ENCODE peak calls at places on chromosomes 12 and 14, in ten cellular contexts. One of them, this sample, is unnamed.

GRCh38 chr12:50185496-50185895 is 18.3 kb upstream of the CERS5 start:
- ATAC-seq in foreskin keratinocyte: no peak
- ATAC-seq in psoas muscle: no peak
- ATAC-seq in Panc1: no peak
- ATAC-seq in activated CD8-positive, alpha-beta T cell treated with anti-CD3 and anti-CD28 coated beads for 36 hours: no peak
- ATAC-seq in lower lobe of right lung: no peak
- ATAC-seq in heart left ventricle: no peak
- ATAC-seq in DND-41: no peak
- ATAC-seq in pancreas: no peak
- ATAC-seq in upper lobe of right lung: no peak
- ATAC-seq in this sample: no peak

GRCh38 chr12:124771462-124772361 is 92.0 kb downstream of the SCARB1 start:
- ATAC-seq in foreskin keratinocyte: peak
- ATAC-seq in psoas muscle: peak
- ATAC-seq in Panc1: peak
- ATAC-seq in activated CD8-positive, alpha-beta T cell treated with anti-CD3 and anti-CD28 coated beads for 36 hours: peak
- ATAC-seq in lower lobe of right lung: peak
- ATAC-seq in heart left ventricle: peak
- ATAC-seq in DND-41: peak
- ATAC-seq in pancreas: peak
- ATAC-seq in upper lobe of right lung: peak
- ATAC-seq in this sample: peak

GRCh38 chr14:61350427-61350826 is 29.0 kb downstream of the PRKCH start:
- ATAC-seq in foreskin keratinocyte: no peak
- ATAC-seq in psoas muscle: no peak
- ATAC-seq in Panc1: no peak
- ATAC-seq in activated CD8-positive, alpha-beta T cell treated with anti-CD3 and anti-CD28 coated beads for 36 hours: peak
- ATAC-seq in lower lobe of right lung: no peak
- ATAC-seq in heart left ventricle: no peak
- ATAC-seq in DND-41: peak
- ATAC-seq in pancreas: no peak
- ATAC-seq in upper lobe of right lung: no peak
- ATAC-seq in this sample: no peak

GRCh38 chr14:24943024-24943423 is 106.9 kb downstream of the STXBP6 start:
- ATAC-seq in foreskin keratinocyte: no peak
- ATAC-seq in psoas muscle: peak
- ATAC-seq in Panc1: no peak
- ATAC-seq in activated CD8-positive, alpha-beta T cell treated with anti-CD3 and anti-CD28 coated beads for 36 hours: no peak
- ATAC-seq in lower lobe of right lung: no peak
- ATAC-seq in heart left ventricle: peak
- ATAC-seq in DND-41: no peak
- ATAC-seq in pancreas: no peak
- ATAC-seq in upper lobe of right lung: no peak
- ATAC-seq in this sample: peak

GRCh38 chr12:66516133-66516532 is 162.7 kb downstream of the GRIP1 start:
- ATAC-seq in foreskin keratinocyte: no peak
- ATAC-seq in psoas muscle: no peak
- ATAC-seq in Panc1: no peak
- ATAC-seq in activated CD8-positive, alpha-beta T cell treated with anti-CD3 and anti-CD28 coated beads for 36 hours: no peak
- ATAC-seq in lower lobe of right lung: no peak
- ATAC-seq in heart left ventricle: no peak
- ATAC-seq in DND-41: no peak
- ATAC-seq in pancreas: no peak
- ATAC-seq in upper lobe of right lung: no peak
- ATAC-seq in this sample: no peak

GRCh38 chr14:45267084-45267483 is 14.1 kb upstream of the MIS18BP1 start:
- ATAC-seq in foreskin keratinocyte: no peak
- ATAC-seq in psoas muscle: peak
- ATAC-seq in Panc1: no peak
- ATAC-seq in activated CD8-positive, alpha-beta T cell treated with anti-CD3 and anti-CD28 coated beads for 36 hours: no peak
- ATAC-seq in lower lobe of right lung: no peak
- ATAC-seq in heart left ventricle: peak
- ATAC-seq in DND-41: no peak
- ATAC-seq in pancreas: no peak
- ATAC-seq in upper lobe of right lung: no peak
- ATAC-seq in this sample: no peak

GRCh38 chr12:133201888-133202287 is 20.6 kb downstream of the ZNF268 start:
- ATAC-seq in foreskin keratinocyte: no peak
- ATAC-seq in psoas muscle: no peak
- ATAC-seq in Panc1: no peak
- ATAC-seq in activated CD8-positive, alpha-beta T cell treated with anti-CD3 and anti-CD28 coated beads for 36 hours: no peak
- ATAC-seq in lower lobe of right lung: no peak
- ATAC-seq in heart left ventricle: no peak
- ATAC-seq in DND-41: no peak
- ATAC-seq in pancreas: no peak
- ATAC-seq in upper lobe of right lung: no peak
- ATAC-seq in this sample: no peak

GRCh38 chr12:52590021-52590420 is 11.2 kb downstream of the KRT72 start:
- ATAC-seq in foreskin keratinocyte: no peak
- ATAC-seq in psoas muscle: no peak
- ATAC-seq in Panc1: no peak
- ATAC-seq in activated CD8-positive, alpha-beta T cell treated with anti-CD3 and anti-CD28 coated beads for 36 hours: no peak
- ATAC-seq in lower lobe of right lung: no peak
- ATAC-seq in heart left ventricle: no peak
- ATAC-seq in DND-41: no peak
- ATAC-seq in pancreas: no peak
- ATAC-seq in upper lobe of right lung: no peak
- ATAC-seq in this sample: no peak

GRCh38 chr12:32136404-32136803 is 29.8 kb downstream of the BICD1 start:
- ATAC-seq in foreskin keratinocyte: no peak
- ATAC-seq in psoas muscle: no peak
- ATAC-seq in Panc1: no peak
- ATAC-seq in activated CD8-positive, alpha-beta T cell treated with anti-CD3 and anti-CD28 coated beads for 36 hours: no peak
- ATAC-seq in lower lobe of right lung: no peak
- ATAC-seq in heart left ventricle: peak
- ATAC-seq in DND-41: no peak
- ATAC-seq in pancreas: no peak
- ATAC-seq in upper lobe of right lung: no peak
- ATAC-seq in this sample: no peak

GRCh38 chr12:62603061-62603810 is 136.6 kb downstream of the MON2 start:
- ATAC-seq in foreskin keratinocyte: peak
- ATAC-seq in psoas muscle: peak
- ATAC-seq in Panc1: peak
- ATAC-seq in activated CD8-positive, alpha-beta T cell treated with anti-CD3 and anti-CD28 coated beads for 36 hours: peak
- ATAC-seq in lower lobe of right lung: peak
- ATAC-seq in heart left ventricle: peak
- ATAC-seq in DND-41: peak
- ATAC-seq in pancreas: peak
- ATAC-seq in upper lobe of right lung: peak
- ATAC-seq in this sample: peak

GRCh38 chr12:76778358-76778757 is 14.4 kb downstream of the ZDHHC17 start:
- ATAC-seq in foreskin keratinocyte: no peak
- ATAC-seq in psoas muscle: peak
- ATAC-seq in Panc1: no peak
- ATAC-seq in activated CD8-positive, alpha-beta T cell treated with anti-CD3 and anti-CD28 coated beads for 36 hours: no peak
- ATAC-seq in lower lobe of right lung: no peak
- ATAC-seq in heart left ventricle: no peak
- ATAC-seq in DND-41: no peak
- ATAC-seq in pancreas: no peak
- ATAC-seq in upper lobe of right lung: no peak
- ATAC-seq in this sample: no peak

GRCh38 chr12:89575405-89575804 is 49.6 kb upstream of the POC1B start:
- ATAC-seq in foreskin keratinocyte: no peak
- ATAC-seq in psoas muscle: no peak
- ATAC-seq in Panc1: no peak
- ATAC-seq in activated CD8-positive, alpha-beta T cell treated with anti-CD3 and anti-CD28 coated beads for 36 hours: no peak
- ATAC-seq in lower lobe of right lung: no peak
- ATAC-seq in heart left ventricle: no peak
- ATAC-seq in DND-41: no peak
- ATAC-seq in pancreas: no peak
- ATAC-seq in upper lobe of right lung: no peak
- ATAC-seq in this sample: no peak

GRCh38 chr14:62138593-62138992 is 376.4 kb downstream of the SNAPC1 start:
- ATAC-seq in foreskin keratinocyte: no peak
- ATAC-seq in psoas muscle: no peak
- ATAC-seq in Panc1: no peak
- ATAC-seq in activated CD8-positive, alpha-beta T cell treated with anti-CD3 and anti-CD28 coated beads for 36 hours: no peak
- ATAC-seq in lower lobe of right lung: no peak
- ATAC-seq in heart left ventricle: no peak
- ATAC-seq in DND-41: no peak
- ATAC-seq in pancreas: no peak
- ATAC-seq in upper lobe of right lung: no peak
- ATAC-seq in this sample: no peak

GRCh38 chr12:128803788-128804187 is 20.0 kb downstream of the SLC15A4 start:
- ATAC-seq in foreskin keratinocyte: no peak
- ATAC-seq in psoas muscle: peak
- ATAC-seq in Panc1: no peak
- ATAC-seq in activated CD8-positive, alpha-beta T cell treated with anti-CD3 and anti-CD28 coated beads for 36 hours: no peak
- ATAC-seq in lower lobe of right lung: no peak
- ATAC-seq in heart left ventricle: peak
- ATAC-seq in DND-41: no peak
- ATAC-seq in pancreas: no peak
- ATAC-seq in upper lobe of right lung: no peak
- ATAC-seq in this sample: no peak

GRCh38 chr12:108424026-108424425 is 84.9 kb upstream of the CMKLR1 start:
- ATAC-seq in foreskin keratinocyte: peak
- ATAC-seq in psoas muscle: no peak
- ATAC-seq in Panc1: no peak
- ATAC-seq in activated CD8-positive, alpha-beta T cell treated with anti-CD3 and anti-CD28 coated beads for 36 hours: no peak
- ATAC-seq in lower lobe of right lung: no peak
- ATAC-seq in heart left ventricle: no peak
- ATAC-seq in DND-41: no peak
- ATAC-seq in pancreas: no peak
- ATAC-seq in upper lobe of right lung: no peak
- ATAC-seq in this sample: no peak
- TF ChIP-seq CTCF in foreskin keratinocyte: no peak
- TF ChIP-seq CTCF in psoas muscle: no peak
- TF ChIP-seq CTCF in Panc1: no peak
- TF ChIP-seq CTCF in activated CD8-positive, alpha-beta T cell treated with anti-CD3 and anti-CD28 coated beads for 36 hours: no peak
- TF ChIP-seq CTCF in lower lobe of right lung: no peak
- TF ChIP-seq CTCF in heart left ventricle: no peak
- TF ChIP-seq CTCF in DND-41: no peak
- TF ChIP-seq CTCF in pancreas: no peak
- TF ChIP-seq CTCF in upper lobe of right lung: no peak
- TF ChIP-seq CTCF in this sample: no peak

GRCh38 chr12:109596418-109597244 is 23.0 kb downstream of the MVK start:
- ATAC-seq in foreskin keratinocyte: no peak
- ATAC-seq in psoas muscle: no peak
- ATAC-seq in Panc1: no peak
- ATAC-seq in activated CD8-positive, alpha-beta T cell treated with anti-CD3 and anti-CD28 coated beads for 36 hours: no peak
- ATAC-seq in lower lobe of right lung: no peak
- ATAC-seq in heart left ventricle: no peak
- ATAC-seq in DND-41: no peak
- ATAC-seq in pancreas: no peak
- ATAC-seq in upper lobe of right lung: no peak
- ATAC-seq in this sample: no peak

GRCh38 chr12:109597414-109597794 is 23.8 kb downstream of the MVK start:
- ATAC-seq in foreskin keratinocyte: no peak
- ATAC-seq in psoas muscle: no peak
- ATAC-seq in Panc1: peak
- ATAC-seq in activated CD8-positive, alpha-beta T cell treated with anti-CD3 and anti-CD28 coated beads for 36 hours: no peak
- ATAC-seq in lower lobe of right lung: peak
- ATAC-seq in heart left ventricle: no peak
- ATAC-seq in DND-41: no peak
- ATAC-seq in pancreas: no peak
- ATAC-seq in upper lobe of right lung: no peak
- ATAC-seq in this sample: no peak

GRCh38 chr12:109597795-109598427 is 24.3 kb downstream of the MVK start:
- ATAC-seq in foreskin keratinocyte: peak
- ATAC-seq in psoas muscle: peak
- ATAC-seq in Panc1: peak
- ATAC-seq in activated CD8-positive, alpha-beta T cell treated with anti-CD3 and anti-CD28 coated beads for 36 hours: peak
- ATAC-seq in lower lobe of right lung: peak
- ATAC-seq in heart left ventricle: peak
- ATAC-seq in DND-41: peak
- ATAC-seq in pancreas: peak
- ATAC-seq in upper lobe of right lung: peak
- ATAC-seq in this sample: peak

GRCh38 chr12:109599087-109599486 is 25.5 kb downstream of the MVK start:
- ATAC-seq in foreskin keratinocyte: no peak
- ATAC-seq in psoas muscle: no peak
- ATAC-seq in Panc1: no peak
- ATAC-seq in activated CD8-positive, alpha-beta T cell treated with anti-CD3 and anti-CD28 coated beads for 36 hours: no peak
- ATAC-seq in lower lobe of right lung: no peak
- ATAC-seq in heart left ventricle: no peak
- ATAC-seq in DND-41: no peak
- ATAC-seq in pancreas: no peak
- ATAC-seq in upper lobe of right lung: no peak
- ATAC-seq in this sample: no peak

GRCh38 chr12:109598428-109598854 is 24.8 kb downstream of the MVK start:
- ATAC-seq in foreskin keratinocyte: no peak
- ATAC-seq in psoas muscle: no peak
- ATAC-seq in Panc1: no peak
- ATAC-seq in activated CD8-positive, alpha-beta T cell treated with anti-CD3 and anti-CD28 coated beads for 36 hours: no peak
- ATAC-seq in lower lobe of right lung: no peak
- ATAC-seq in heart left ventricle: no peak
- ATAC-seq in DND-41: no peak
- ATAC-seq in pancreas: no peak
- ATAC-seq in upper lobe of right lung: no peak
- ATAC-seq in this sample: no peak
- TF ChIP-seq CTCF in foreskin keratinocyte: no peak
- TF ChIP-seq CTCF in psoas muscle: no peak
- TF ChIP-seq CTCF in Panc1: no peak
- TF ChIP-seq CTCF in activated CD8-positive, alpha-beta T cell treated with anti-CD3 and anti-CD28 coated beads for 36 hours: no peak
- TF ChIP-seq CTCF in lower lobe of right lung: no peak
- TF ChIP-seq CTCF in heart left ventricle: no peak
- TF ChIP-seq CTCF in DND-41: no peak
- TF ChIP-seq CTCF in pancreas: no peak
- TF ChIP-seq CTCF in upper lobe of right lung: no peak
- TF ChIP-seq CTCF in this sample: no peak

DNA sequence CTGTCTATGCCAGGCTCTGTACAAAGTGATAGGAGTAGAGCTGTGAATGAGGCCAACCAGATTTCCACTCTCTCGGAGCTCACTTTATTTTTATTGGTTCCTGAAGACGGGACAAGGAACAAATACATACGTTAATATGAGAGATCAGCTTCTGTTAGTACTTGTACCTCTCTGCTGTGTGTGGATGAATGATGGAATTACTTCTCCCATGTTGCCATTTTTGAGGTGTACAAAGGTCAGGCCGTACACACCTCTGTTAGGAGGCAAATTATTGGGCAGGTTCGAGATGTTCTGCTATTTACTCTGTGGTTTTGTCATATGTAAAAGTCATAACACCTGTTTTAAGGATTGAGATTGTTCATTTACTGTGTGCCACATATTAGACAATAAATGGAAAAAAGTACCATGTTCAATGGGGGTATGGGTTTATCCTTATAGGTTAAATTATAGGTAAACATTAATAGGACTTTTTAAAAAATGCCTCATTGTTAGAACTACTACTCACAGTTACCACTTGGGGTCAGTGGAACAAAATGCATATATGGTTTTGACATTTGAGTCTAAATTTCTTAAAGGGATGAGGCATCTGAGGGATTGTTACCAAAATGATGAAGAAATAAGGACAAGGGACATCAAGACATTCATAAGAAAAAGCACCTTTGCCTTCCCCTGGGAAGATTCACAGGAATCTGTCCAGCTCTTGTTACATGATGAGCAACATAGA is 26.9 kb downstream of the WBP11 start:
- ATAC-seq in foreskin keratinocyte: no peak
- ATAC-seq in psoas muscle: no peak
- ATAC-seq in Panc1: no peak
- ATAC-seq in activated CD8-positive, alpha-beta T cell treated with anti-CD3 and anti-CD28 coated beads for 36 hours: no peak
- ATAC-seq in lower lobe of right lung: no peak
- ATAC-seq in heart left ventricle: no peak
- ATAC-seq in DND-41: no peak
- ATAC-seq in pancreas: no peak
- ATAC-seq in upper lobe of right lung: no peak
- ATAC-seq in this sample: no peak
- TF ChIP-seq CTCF in foreskin keratinocyte: peak
- TF ChIP-seq CTCF in psoas muscle: no peak
- TF ChIP-seq CTCF in Panc1: peak
- TF ChIP-seq CTCF in activated CD8-positive, alpha-beta T cell treated with anti-CD3 and anti-CD28 coated beads for 36 hours: peak
- TF ChIP-seq CTCF in lower lobe of right lung: no peak
- TF ChIP-seq CTCF in heart left ventricle: no peak
- TF ChIP-seq CTCF in DND-41: peak
- TF ChIP-seq CTCF in pancreas: no peak
- TF ChIP-seq CTCF in upper lobe of right lung: peak
- TF ChIP-seq CTCF in this sample: no peak

GRCh38 chr14:22822619-22823551 is 6.8 kb upstream of the MRPL52 start:
- ATAC-seq in foreskin keratinocyte: peak
- ATAC-seq in psoas muscle: peak
- ATAC-seq in Panc1: peak
- ATAC-seq in activated CD8-positive, alpha-beta T cell treated with anti-CD3 and anti-CD28 coated beads for 36 hours: peak
- ATAC-seq in lower lobe of right lung: peak
- ATAC-seq in heart left ventricle: peak
- ATAC-seq in DND-41: no peak
- ATAC-seq in pancreas: peak
- ATAC-seq in upper lobe of right lung: peak
- ATAC-seq in this sample: peak
- TF ChIP-seq CTCF in foreskin keratinocyte: peak
- TF ChIP-seq CTCF in psoas muscle: peak
- TF ChIP-seq CTCF in Panc1: peak
- TF ChIP-seq CTCF in activated CD8-positive, alpha-beta T cell treated with anti-CD3 and anti-CD28 coated beads for 36 hours: peak
- TF ChIP-seq CTCF in lower lobe of right lung: peak
- TF ChIP-seq CTCF in heart left ventricle: peak
- TF ChIP-seq CTCF in DND-41: peak
- TF ChIP-seq CTCF in pancreas: peak
- TF ChIP-seq CTCF in upper lobe of right lung: peak
- TF ChIP-seq CTCF in this sample: peak

This sample was measured in gastroesophageal sphincter.